ENCODE peak calls at places on chromosomes 16 and 17, in nine cellular contexts. V is T follicular helper cell; B is left cardiac atrium; L is T-helper 2 cell; N is neuronal stem cell; R is uterus; T is Caki2; Y is AG04450; M is activated naive CD4-positive, alpha-beta T cell treated with Interleukin-2 at 50 U/mL for 16 hours. W is an unnamed sample.

GRCh38 chr17:57944796-57945362 is 10.3 kb downstream of the CUEDC1 start:
- DNase-seq in R (no peak), N (no peak), Y (no peak), T (no peak), V (no peak), L (no peak), B (no peak), M (no peak), W (no peak)

GRCh38 chr16:83895243-83895642 is 3.7 kb upstream of the MLYCD start:
- DNase-seq in V (no peak), M (no peak), L (no peak), T (no peak), N (no peak), Y (no peak), R (no peak), B (no peak), W (no peak)

GRCh38 chr16:66988197-66988788 is at the start of gene CES4A:
- DNase-seq in R (no peak), Y (peak), N (no peak), T (peak), M (no peak), B (no peak), L (no peak), V (no peak), W (no peak)

GRCh38 chr17:13786000-13786598 is 184.4 kb upstream of the HS3ST3A1 start:
- DNase-seq in M (no peak), B (no peak), Y (peak), N (no peak), L (no peak), T (no peak), R (no peak), V (no peak), W (no peak)

GRCh38 chr17:58617563-58617962 is 74.3 kb downstream of the TEX14 start:
- DNase-seq in B (no peak), R (no peak), L (no peak), V (no peak), N (no peak), Y (no peak), T (no peak), M (no peak), W (no peak)

GRCh38 chr17:15896834-15897233 is 48.1 kb upstream of the ADORA2B start:
- DNase-seq in B (no peak), M (no peak), V (no peak), T (no peak), R (no peak), L (no peak), N (no peak), Y (no peak), W (no peak)

GRCh38 chr17:8800656-8801055 is 1.5 kb upstream of the MFSD6L start:
- DNase-seq in Y (no peak), N (no peak), L (no peak), B (no peak), M (no peak), R (no peak), T (no peak), V (no peak), W (no peak)

GRCh38 chr17:57442914-57443571 is 186.7 kb downstream of the MSI2 start:
- DNase-seq in V (peak), M (peak), T (no peak), N (no peak), R (no peak), B (peak), Y (no peak), L (no peak), W (no peak)

GRCh38 chr16:85303354-85303883 is 191.1 kb upstream of the CIBAR2 start:
- DNase-seq in T (peak), V (peak), R (peak), N (peak), M (peak), Y (no peak), B (peak), L (peak), W (no peak)

GRCh38 chr16:48164907-48165715 is 9.3 kb upstream of the ABCC12 start:
- DNase-seq in L (peak), Y (peak), V (peak), T (peak), R (peak), N (peak), M (peak), B (peak), W (no peak)

GRCh38 chr16:83953796-83954576 is 946 bp downstream of the OSGIN1 start:
- DNase-seq in L (no peak), V (no peak), N (no peak), T (peak), R (no peak), B (no peak), Y (no peak), M (no peak), W (peak)

GRCh38 chr17:16197276-16197675 is 18.1 kb downstream of the NCOR1 start:
- DNase-seq in N (no peak), V (no peak), B (no peak), Y (no peak), L (no peak), T (no peak), R (no peak), M (no peak), W (no peak)

GRCh38 chr17:30477758-30478115 is 529 bp downstream of the GOSR1 start:
- DNase-seq in Y (no peak), T (no peak), M (no peak), R (no peak), B (no peak), N (no peak), V (peak), L (peak), W (no peak)

GRCh38 chr16:76956801-76957200 is 234.2 kb upstream of the MON1B start:
- DNase-seq in T (no peak), N (no peak), M (no peak), L (no peak), B (no peak), V (no peak), Y (no peak), R (no peak), W (no peak)